ENCODE peak calls at places on chromosomes 4 and X, in four cellular contexts. Y, H, C and F are unnamed samples.

GRCh38 chr4:39712819-39713607 is 15.1 kb downstream of the UBE2K start:
- DNase-seq in H (no peak), Y (no peak), C (no peak), F (no peak)

GRCh38 chrX:78092296-78092695 is 11.8 kb upstream of the PGK1 start:
- DNase-seq in Y (no peak), H (no peak), C (no peak), F (no peak)

GRCh38 chrX:49282647-49283011 is 13.0 kb downstream of the PPP1R3F start:
- DNase-seq in C (no peak), H (no peak), Y (no peak), F (no peak)

GRCh38 chrX:40468033-40468979 is 112.5 kb upstream of the ATP6AP2 start:
- DNase-seq in Y (peak; percentile 61), C (no peak), H (no peak), F (peak; percentile 74)

GRCh38 chrX:99242001-99242400 is 1168.1 kb downstream of the PCDH19 start:
- DNase-seq in C (no peak), H (no peak), Y (no peak), F (no peak)

GRCh38 chr4:1973218-1973617 is 35.6 kb downstream of the NELFA start:
- DNase-seq in Y (peak; percentile 32), C (no peak), H (peak; percentile 35), F (no peak)

GRCh38 chrX:53312946-53313745 is 31.8 kb upstream of the IQSEC2 start:
- DNase-seq in C (peak; percentile 64), Y (peak; percentile 60), H (peak; percentile 75), F (peak; percentile 75)

GRCh38 chr4:26288308-26288982 is 32.4 kb upstream of the RBPJ start:
- DNase-seq in H (no peak), Y (peak; percentile 60), C (no peak), F (no peak)

GRCh38 chrX:118074086-118074485 is 42.5 kb downstream of the KLHL13 start:
- DNase-seq in Y (no peak), H (no peak), C (no peak), F (no peak)

DNA sequence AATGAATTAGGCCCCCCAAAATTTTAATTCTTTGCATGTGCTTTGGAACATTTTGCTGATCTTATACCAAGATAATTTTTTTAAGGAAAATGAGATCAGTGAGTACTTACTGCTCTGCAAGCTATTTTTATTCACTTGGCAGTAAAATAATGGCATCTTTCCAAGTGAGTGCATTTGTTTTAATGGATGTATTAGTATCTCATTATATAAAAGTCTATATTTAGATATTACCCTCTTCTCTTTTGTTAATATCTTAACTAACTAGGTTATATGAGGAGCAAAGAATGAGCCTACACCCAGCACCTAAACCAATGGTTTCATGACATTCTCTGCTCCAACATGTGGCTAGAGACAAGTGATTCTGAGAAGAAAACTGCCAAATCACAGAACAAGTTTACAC is 21.1 kb upstream of the ARAF start:
- DNase-seq in C (no peak), H (no peak), Y (no peak), F (no peak)
- H3K9me3 ChIP-seq in C (no peaks in the 10 kb centered on the region), H (no peaks in the 10 kb centered on the region), Y (no peaks in the 10 kb centered on the region), F (no peaks in the 10 kb centered on the region)

DNA sequence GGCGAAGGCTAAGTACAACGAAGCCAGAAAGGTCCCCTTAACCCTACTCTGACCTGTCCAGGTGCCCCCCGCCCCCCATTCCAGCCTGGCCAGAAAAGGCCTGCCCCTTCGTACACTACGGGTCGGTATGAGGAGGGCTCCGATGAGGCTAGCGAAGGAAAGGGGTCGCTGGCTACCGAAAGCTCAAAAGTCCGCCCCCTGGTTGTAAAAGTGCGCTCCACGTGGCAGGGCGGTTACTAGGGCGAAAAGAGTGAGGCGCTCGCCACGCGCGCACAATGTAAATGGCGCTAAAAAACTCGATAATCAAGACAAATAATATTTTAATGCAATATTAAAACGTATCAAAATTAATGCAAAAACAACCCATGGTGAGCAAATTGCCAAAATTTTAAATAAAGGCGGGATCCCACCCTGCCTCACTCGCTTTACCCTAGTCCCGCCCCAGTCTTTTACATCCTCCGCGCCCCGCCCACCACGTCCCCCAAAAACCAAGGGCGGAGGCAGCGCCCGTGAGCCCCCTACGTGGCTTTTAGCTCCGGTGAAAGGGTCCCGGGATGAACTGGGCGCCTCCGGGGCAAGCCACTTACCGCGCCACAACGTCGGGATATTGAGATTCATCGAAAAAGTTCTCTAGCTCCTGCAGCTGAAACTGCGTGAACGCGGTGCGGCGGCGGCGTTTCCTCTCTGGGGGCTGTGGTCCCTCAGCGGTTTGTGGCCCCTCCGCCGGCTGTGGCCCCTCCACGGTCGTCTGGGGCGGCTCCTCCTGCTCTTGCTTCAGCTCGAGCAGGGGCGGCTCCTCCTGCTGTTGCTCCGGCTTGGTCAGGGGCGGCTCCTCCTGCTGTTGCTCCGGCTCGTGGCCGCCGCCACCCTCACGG is 929 bp downstream of the ESX1 start:
- DNase-seq in Y (no peak), C (no peak), H (no peak), F (no peak)
- H3K4me3 ChIP-seq in Y (no peak overlapping the region), C (no peak overlapping the region), H (peak overlapping the region; percentile 38), F (peak overlapping the region; percentile 41)

GRCh38 chr4:147233-147632 is 22.9 kb downstream of the ZNF718 start:
- DNase-seq in C (no peak), H (no peak), Y (no peak), F (no peak)

DNA sequence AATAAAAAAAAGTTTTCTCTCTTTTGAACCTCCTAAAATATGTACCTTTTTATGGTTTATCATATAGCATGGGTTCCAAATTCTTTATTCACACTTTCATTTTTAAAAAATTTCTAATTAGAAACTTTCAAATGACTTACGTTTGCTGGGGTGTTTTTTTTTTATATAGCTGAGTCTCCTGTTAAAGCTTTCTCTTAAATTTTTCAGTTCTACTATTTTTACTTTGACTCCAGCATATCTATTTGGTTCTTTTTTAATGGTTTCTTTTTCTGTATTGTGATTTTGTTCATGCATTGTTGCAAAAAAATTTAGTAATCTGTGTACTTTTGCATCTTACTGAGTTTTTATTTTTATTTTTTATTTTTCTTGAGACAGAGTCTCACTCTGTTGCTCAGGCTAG is 22.3 kb downstream of the ZNF718 start:
- DNase-seq in C (no peak), H (no peak), Y (no peak), F (no peak)
- H3K9me3 ChIP-seq in C (peaks cover 12% of the 10 kb centered on the region), H (peaks cover 89% of the 10 kb centered on the region), Y (peaks cover 24% of the 10 kb centered on the region), F (peaks cover 16% of the 10 kb centered on the region)

GRCh38 chrX:29555465-29556091 is 659.8 kb upstream of the MAGEB2 start:
- DNase-seq in H (no peak), C (no peak), Y (no peak), F (no peak)
- H3K4me3 ChIP-seq in H (no peak overlapping the region), C (no peak overlapping the region), Y (no peak overlapping the region), F (no peak overlapping the region)

GRCh38 chr4:173666-174314 is 49.5 kb downstream of the ZNF718 start:
- DNase-seq in H (no peak), Y (no peak), C (no peak), F (no peak)
- H3K9me3 ChIP-seq in H (peaks cover 81% of the 10 kb centered on the region), Y (peaks cover 24% of the 10 kb centered on the region), C (no peaks in the 10 kb centered on the region), F (peaks cover 18% of the 10 kb centered on the region)

DNA sequence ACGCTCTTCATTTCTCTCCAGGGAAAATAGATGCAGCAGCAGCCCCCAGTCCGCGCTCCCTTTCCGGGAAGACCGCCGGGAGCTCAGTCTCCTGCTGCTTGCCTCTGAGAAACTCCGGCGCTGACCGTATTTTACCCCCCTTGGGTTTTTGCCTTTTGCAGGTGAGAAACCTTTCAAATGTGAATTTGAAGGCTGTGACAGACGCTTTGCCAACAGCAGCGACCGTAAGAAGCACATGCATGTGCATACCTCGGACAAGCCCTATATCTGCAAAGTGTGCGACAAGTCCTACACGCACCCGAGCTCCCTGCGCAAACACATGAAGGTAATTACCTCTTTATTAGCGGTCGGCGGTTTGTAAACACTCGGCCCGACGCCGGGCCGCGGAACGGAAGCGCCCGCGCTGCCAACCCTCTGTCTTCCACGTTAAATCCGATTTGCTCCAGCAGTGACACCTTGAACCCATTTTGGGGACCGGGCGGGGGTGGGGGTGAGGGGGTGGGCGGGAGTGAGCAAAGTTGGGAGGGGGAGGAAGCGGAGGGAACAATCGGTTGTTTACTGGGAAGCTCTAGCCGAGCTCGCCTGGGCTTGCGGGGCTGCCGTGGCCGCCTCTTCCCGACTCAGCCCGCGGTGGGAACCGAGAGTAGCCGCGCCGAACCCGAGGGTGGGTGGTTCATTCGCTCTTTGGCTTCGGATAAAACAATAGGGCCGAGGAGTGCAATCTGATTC is 3.0 kb downstream of the ZIC3 start:
- DNase-seq in Y (no peak), C (no peak), H (no peak), F (no peak)
- H3K4me3 ChIP-seq in Y (no peak overlapping the region), C (no peak overlapping the region), H (no peak overlapping the region), F (peak overlapping the region; percentile 9)

DNA sequence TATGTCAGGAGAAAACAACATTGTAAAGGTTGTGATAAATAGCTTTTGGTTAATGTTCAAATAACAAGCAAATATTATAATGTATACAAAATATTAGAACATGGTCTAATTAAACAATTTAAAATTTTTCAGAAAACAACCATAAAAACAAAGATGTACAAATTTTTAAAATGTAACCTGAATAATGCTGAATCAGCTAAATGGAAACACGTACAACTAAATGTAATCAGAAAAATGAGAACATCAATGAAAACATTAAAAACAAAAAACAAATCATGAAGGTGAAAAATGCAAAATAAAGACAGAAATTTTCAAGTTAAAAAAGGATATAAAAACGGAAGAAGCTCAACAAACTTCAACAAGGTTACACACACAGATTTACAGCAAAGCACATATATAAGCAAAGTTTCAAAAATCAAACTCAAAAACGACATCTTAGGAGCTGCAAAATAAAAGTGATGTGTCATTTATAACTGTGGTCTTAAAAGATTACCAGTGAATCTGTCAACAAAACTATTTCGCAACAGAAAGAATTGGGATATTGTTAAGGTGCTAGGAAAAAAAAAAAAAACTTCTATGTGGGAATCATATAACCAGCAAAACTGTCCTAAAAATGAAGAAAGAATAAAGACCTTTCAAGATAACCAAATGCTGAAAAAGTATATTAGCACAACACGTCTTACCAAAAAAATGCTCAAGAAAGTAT is 31.8 kb downstream of the ZNF732 start:
- DNase-seq in Y (no peak), H (no peak), C (no peak), F (no peak)
- H3K9me3 ChIP-seq in Y (peaks cover under 1% of the 10 kb centered on the region), H (peaks cover 94% of the 10 kb centered on the region), C (no peaks in the 10 kb centered on the region), F (peaks cover 2% of the 10 kb centered on the region)

GRCh38 chr4:143658336-143658735 is 42.1 kb downstream of the FREM3 start:
- DNase-seq in H (no peak), C (no peak), Y (no peak), F (no peak)
- H3K4me3 ChIP-seq in H (no peak overlapping the region), C (no peak overlapping the region), Y (no peak overlapping the region), F (no peak overlapping the region)